ENCODE peak calls at places on chromosomes 5 and 9, in seven cellular contexts. N, P, B, L, D, K and G are unnamed samples.
A peak's percentile ranks its signal among the peaks of the same experiment; 100 is the strongest.

GRCh38 chr5:173829826-173830225 is 58.3 kb upstream of the CPEB4 start:
- DNase-seq in N (peak; percentile 40), P (peak; percentile 58), B (no peak), L (no peak), D (no peak), K (no peak), G (no peak)

GRCh38 chr9:79489241-79490000 is 82.3 kb upstream of the TLE4 start:
- DNase-seq in N (peak; percentile 62), P (peak; percentile 74), B (no peak), L (no peak), D (no peak), K (peak; percentile 15), G (peak; percentile 53)

GRCh38 chr5:123438902-123439301 is 15.7 kb upstream of the CEP120 start:
- DNase-seq in N (peak; percentile 28), P (no peak), B (no peak), L (no peak), D (no peak), K (no peak), G (no peak)

GRCh38 chr9:110880123-110880522 is 158.1 kb downstream of the LPAR1 start:
- DNase-seq in N (peak; percentile 91), P (peak; percentile 17), B (no peak), L (no peak), D (no peak), K (no peak), G (peak; percentile 10)

GRCh38 chr9:121906074-121906520 is 187.0 kb downstream of the TTLL11 start:
- DNase-seq in N (peak; percentile 68), P (peak; percentile 43), B (no peak), L (no peak), D (no peak), K (no peak), G (no peak)

GRCh38 chr5:122170630-122171029 is 41.3 kb downstream of the ZNF474 start:
- DNase-seq in N (peak; percentile 50), P (no peak), B (no peak), L (peak; percentile 59), D (no peak), K (no peak), G (peak; percentile 84)

GRCh38 chr9:133600747-133601146 is 8.4 kb downstream of the FAM163B start:
- DNase-seq in N (no peak), P (no peak), B (no peak), L (no peak), D (no peak), K (no peak), G (no peak)

GRCh38 chr9:126164796-126165525 is 161.7 kb upstream of the MVB12B start:
- DNase-seq in N (no peak), P (no peak), B (no peak), L (no peak), D (peak; percentile 37), K (no peak), G (no peak)

GRCh38 chr5:34526682-34527305 is 129.3 kb upstream of the RAI14 start:
- DNase-seq in N (no peak), P (no peak), B (no peak), L (no peak), D (no peak), K (peak; percentile 89), G (no peak)

GRCh38 chr9:16155878-16156277 is 603.0 kb downstream of the CCDC171 start:
- DNase-seq in N (no peak), P (no peak), B (no peak), L (no peak), D (no peak), K (no peak), G (peak; percentile 31)

GRCh38 chr5:68431181-68431580 is 215.6 kb downstream of the PIK3R1 start:
- DNase-seq in N (no peak), P (no peak), B (no peak), L (no peak), D (no peak), K (no peak), G (no peak)

GRCh38 chr5:36334315-36334714 is 32.6 kb upstream of the RANBP3L start:
- DNase-seq in N (no peak), P (no peak), B (no peak), L (no peak), D (no peak), K (no peak), G (no peak)

DNA sequence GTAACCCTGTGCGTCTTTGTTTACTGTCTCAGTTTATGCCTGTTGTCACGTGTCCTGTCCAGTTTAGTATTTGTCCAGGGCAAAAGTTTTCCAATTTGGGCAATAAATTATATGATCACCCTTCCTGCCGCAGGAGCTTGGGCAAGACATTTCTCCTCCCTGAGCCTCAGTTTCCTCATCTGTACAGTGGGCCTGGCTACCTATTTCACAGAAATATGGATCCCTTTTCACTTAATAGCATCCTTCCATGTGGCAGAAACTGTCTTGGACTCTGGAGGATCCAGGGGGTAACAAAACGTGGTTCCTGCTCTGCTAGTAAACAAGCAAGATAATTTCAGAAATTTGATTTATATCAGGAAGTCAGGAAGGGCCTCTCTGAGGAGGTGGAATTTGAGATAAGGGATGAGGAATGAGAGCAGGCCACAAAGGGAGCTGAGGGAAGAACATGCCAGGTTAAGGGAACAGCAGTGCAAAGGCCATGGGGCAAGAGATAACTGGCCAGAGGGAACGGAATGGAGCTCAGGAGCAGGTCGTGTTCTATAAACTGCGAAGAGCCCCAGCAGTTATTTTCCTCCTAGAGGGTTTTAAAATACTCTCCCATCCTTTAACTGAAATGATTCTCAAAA is 15.1 kb upstream of the PPARGC1B start:
- DNase-seq in N (no peak), P (no peak), B (no peak), L (no peak), D (no peak), K (peak; percentile 71), G (peak; percentile 13)
- H4K8ac ChIP-seq in N (no peak overlapping the region), P (no peak overlapping the region), B (no peak overlapping the region), L (no peak overlapping the region), D (no peak overlapping the region), K (no peak overlapping the region), G (no peak overlapping the region)

DNA sequence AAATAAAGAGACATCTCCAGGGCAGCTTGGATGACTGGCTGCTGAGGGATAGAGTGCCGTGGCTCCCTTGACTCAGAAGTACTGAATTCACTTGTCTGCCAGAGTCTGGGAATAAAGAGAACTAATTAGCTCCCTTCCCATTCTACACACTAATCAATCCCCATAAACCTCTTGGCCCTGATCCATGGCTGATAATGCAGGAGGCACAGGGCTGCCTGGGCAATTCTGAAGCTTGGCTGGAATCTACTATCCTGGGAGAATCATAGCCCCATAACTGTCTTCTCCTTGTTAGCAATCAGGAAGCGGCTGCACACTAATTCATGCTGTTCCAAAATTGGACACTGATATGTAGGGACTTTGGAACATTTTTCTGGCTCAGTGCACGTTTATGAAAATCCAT is 197.7 kb downstream of the PTTG1 start:
- DNase-seq in N (no peak), P (no peak), B (no peak), L (no peak), D (no peak), K (no peak), G (no peak)
- H4K8ac ChIP-seq in N (no peak overlapping the region), P (no peak overlapping the region), B (no peak overlapping the region), L (no peak overlapping the region), D (no peak overlapping the region), K (no peak overlapping the region), G (no peak overlapping the region)

DNA sequence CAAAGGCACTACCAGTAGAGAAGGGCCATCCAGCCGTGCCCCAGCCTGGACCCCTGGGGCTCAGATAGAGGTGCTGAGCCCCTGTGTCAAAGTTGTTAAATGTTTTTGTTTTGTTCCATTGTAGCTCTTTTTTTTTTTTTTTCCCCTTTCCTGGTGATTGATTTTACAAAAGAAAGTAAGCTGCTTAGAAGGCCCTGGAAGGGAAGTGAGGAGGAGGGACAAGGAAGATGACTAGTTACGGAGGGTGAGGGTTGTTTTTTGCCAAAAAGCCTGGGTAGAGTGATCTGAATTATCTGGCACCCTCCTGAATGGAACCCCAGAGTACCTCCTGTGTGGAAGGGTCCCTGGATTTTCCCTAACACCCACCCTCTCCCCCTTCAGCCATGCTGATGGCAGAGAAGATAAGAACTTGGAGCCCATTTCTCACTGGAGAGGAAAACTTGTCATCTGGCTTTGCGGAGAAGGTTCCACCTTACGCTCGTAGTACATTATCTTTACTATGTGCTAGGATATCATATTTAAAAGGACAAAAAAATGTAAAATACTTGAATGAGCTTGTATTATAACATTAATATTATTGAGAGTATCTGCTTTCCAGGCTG is 33.4 kb downstream of the FAXDC2 start:
- DNase-seq in N (no peak), P (no peak), B (no peak), L (no peak), D (no peak), K (no peak), G (no peak)
- H4K8ac ChIP-seq in N (no peak overlapping the region), P (no peak overlapping the region), B (no peak overlapping the region), L (no peak overlapping the region), D (no peak overlapping the region), K (no peak overlapping the region), G (no peak overlapping the region)

GRCh38 chr9:89902450-89902849 is 297.6 kb downstream of the GADD45G start:
- DNase-seq in N (peak; percentile 45), P (peak; percentile 78), B (no peak), L (peak; percentile 14), D (no peak), K (no peak), G (no peak)

GRCh38 chr9:89896806-89897340 is 292.1 kb downstream of the GADD45G start:
- DNase-seq in N (no peak), P (no peak), B (no peak), L (no peak), D (no peak), K (no peak), G (no peak)

GRCh38 chr9:89903076-89903475 is 298.3 kb downstream of the GADD45G start:
- DNase-seq in N (no peak), P (no peak), B (no peak), L (peak; percentile 12), D (no peak), K (no peak), G (no peak)

GRCh38 chr9:89893886-89894285 is 289.1 kb downstream of the GADD45G start:
- DNase-seq in N (no peak), P (no peak), B (no peak), L (no peak), D (no peak), K (no peak), G (no peak)

DNA sequence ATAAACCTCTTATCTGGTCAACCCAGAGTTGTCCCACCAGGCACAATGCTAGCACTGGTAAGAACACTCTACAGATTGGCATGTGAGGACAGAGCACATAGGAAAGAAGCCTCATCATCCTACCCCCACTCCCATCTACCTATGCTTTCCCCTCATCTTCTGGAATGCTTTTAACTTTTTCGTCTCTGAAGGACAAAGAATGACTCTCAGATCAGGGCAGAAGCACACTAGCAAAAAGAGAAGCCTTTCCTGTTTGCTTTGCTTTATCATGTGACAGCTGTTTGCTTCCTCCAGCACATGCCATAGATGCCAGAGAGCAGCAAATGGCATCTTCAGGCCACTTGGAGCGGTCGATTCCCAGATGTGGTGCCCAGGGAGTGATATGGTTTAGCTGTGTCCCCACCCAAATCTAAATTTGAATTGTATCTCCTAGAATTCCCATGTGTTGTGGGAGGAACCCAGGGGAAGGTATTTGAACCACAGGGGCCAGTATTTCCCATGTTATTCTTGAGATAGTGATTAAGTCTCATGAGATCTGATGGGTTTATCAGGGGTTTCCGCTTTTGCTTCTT is 294.8 kb downstream of the GADD45G start:
- DNase-seq in N (no peak), P (no peak), B (no peak), L (peak; percentile 28), D (no peak), K (no peak), G (peak; percentile 74)
- H4K8ac ChIP-seq in N (no peak overlapping the region), P (no peak overlapping the region), B (no peak overlapping the region), L (no peak overlapping the region), D (no peak overlapping the region), K (no peak overlapping the region), G (no peak overlapping the region)